ENCODE peak calls at places on chromosomes 2 and 18, in eight cellular contexts. One of them, this sample, is unnamed.

GRCh38 chr18:35062408-35062807 is 21.2 kb downstream of the MAPRE2 start:
- DNase-seq in body of pancreas: no peak
- DNase-seq in fibroblast of the conjunctiva: no peak
- DNase-seq in naive thymus-derived CD8-positive, alpha-beta T cell: no peak
- DNase-seq in H4: no peak
- DNase-seq in M059J: no peak
- DNase-seq in stimulated activated naive CD4-positive, alpha-beta T cell: no peak
- DNase-seq in kidney: no peak
- DNase-seq in this sample: no peak

GRCh38 chr2:145744541-145745386 is 1224.8 kb upstream of the ZEB2 start:
- DNase-seq in H4: peak; percentile 53
- DNase-seq in fibroblast of the conjunctiva: no peak
- DNase-seq in naive thymus-derived CD8-positive, alpha-beta T cell: no peak
- DNase-seq in stimulated activated naive CD4-positive, alpha-beta T cell: no peak
- DNase-seq in kidney: no peak
- DNase-seq in body of pancreas: no peak
- DNase-seq in M059J: peak; percentile 92
- DNase-seq in this sample: no peak

GRCh38 chr2:215505044-215505786 is 69.3 kb upstream of the FN1 start:
- DNase-seq in body of pancreas: peak; percentile 69
- DNase-seq in kidney: no peak
- DNase-seq in H4: no peak
- DNase-seq in naive thymus-derived CD8-positive, alpha-beta T cell: no peak
- DNase-seq in fibroblast of the conjunctiva: no peak
- DNase-seq in stimulated activated naive CD4-positive, alpha-beta T cell: no peak
- DNase-seq in M059J: peak; percentile 53
- DNase-seq in this sample: no peak

GRCh38 chr2:202221873-202222272 is 16.5 kb downstream of the SUMO1 start:
- DNase-seq in naive thymus-derived CD8-positive, alpha-beta T cell: no peak
- DNase-seq in H4: no peak
- DNase-seq in kidney: no peak
- DNase-seq in body of pancreas: no peak
- DNase-seq in stimulated activated naive CD4-positive, alpha-beta T cell: no peak
- DNase-seq in M059J: peak; percentile 36
- DNase-seq in fibroblast of the conjunctiva: no peak
- DNase-seq in this sample: no peak

GRCh38 chr18:23805898-23806297 is 116.6 kb downstream of the LAMA3 start:
- DNase-seq in naive thymus-derived CD8-positive, alpha-beta T cell: no peak
- DNase-seq in H4: peak; percentile 22
- DNase-seq in body of pancreas: no peak
- DNase-seq in kidney: no peak
- DNase-seq in fibroblast of the conjunctiva: no peak
- DNase-seq in stimulated activated naive CD4-positive, alpha-beta T cell: no peak
- DNase-seq in M059J: peak; percentile 56
- DNase-seq in this sample: no peak

GRCh38 chr2:138028538-138028937 is 64.3 kb downstream of the HNMT start:
- DNase-seq in M059J: no peak
- DNase-seq in naive thymus-derived CD8-positive, alpha-beta T cell: no peak
- DNase-seq in body of pancreas: peak; percentile 12
- DNase-seq in fibroblast of the conjunctiva: no peak
- DNase-seq in kidney: no peak
- DNase-seq in stimulated activated naive CD4-positive, alpha-beta T cell: no peak
- DNase-seq in H4: no peak
- DNase-seq in this sample: no peak

GRCh38 chr18:76463358-76463757 is 31.7 kb downstream of the ZNF516 start:
- DNase-seq in stimulated activated naive CD4-positive, alpha-beta T cell: no peak
- DNase-seq in M059J: no peak
- DNase-seq in H4: no peak
- DNase-seq in kidney: no peak
- DNase-seq in naive thymus-derived CD8-positive, alpha-beta T cell: no peak
- DNase-seq in body of pancreas: no peak
- DNase-seq in fibroblast of the conjunctiva: no peak
- DNase-seq in this sample: no peak

GRCh38 chr2:163565192-163565591 is 170.6 kb downstream of the FIGN start:
- DNase-seq in naive thymus-derived CD8-positive, alpha-beta T cell: no peak
- DNase-seq in kidney: no peak
- DNase-seq in body of pancreas: no peak
- DNase-seq in M059J: peak; percentile 20
- DNase-seq in fibroblast of the conjunctiva: no peak
- DNase-seq in stimulated activated naive CD4-positive, alpha-beta T cell: no peak
- DNase-seq in H4: no peak
- DNase-seq in this sample: no peak

GRCh38 chr2:241833101-241833937 is 24.3 kb downstream of the NEU4 start:
- DNase-seq in H4: no peak
- DNase-seq in fibroblast of the conjunctiva: peak; percentile 22
- DNase-seq in kidney: peak; percentile 65
- DNase-seq in stimulated activated naive CD4-positive, alpha-beta T cell: no peak
- DNase-seq in naive thymus-derived CD8-positive, alpha-beta T cell: no peak
- DNase-seq in M059J: peak; percentile 27
- DNase-seq in body of pancreas: no peak
- DNase-seq in this sample: no peak

GRCh38 chr18:25831226-25831828 is 259.1 kb downstream of the SS18 start:
- DNase-seq in kidney: no peak
- DNase-seq in M059J: peak; percentile 81
- DNase-seq in stimulated activated naive CD4-positive, alpha-beta T cell: no peak
- DNase-seq in body of pancreas: no peak
- DNase-seq in fibroblast of the conjunctiva: no peak
- DNase-seq in H4: no peak
- DNase-seq in naive thymus-derived CD8-positive, alpha-beta T cell: no peak
- DNase-seq in this sample: no peak

GRCh38 chr18:32328379-32328778 is 138.5 kb downstream of the MEP1B start:
- DNase-seq in M059J: no peak
- DNase-seq in H4: no peak
- DNase-seq in fibroblast of the conjunctiva: no peak
- DNase-seq in kidney: no peak
- DNase-seq in stimulated activated naive CD4-positive, alpha-beta T cell: no peak
- DNase-seq in body of pancreas: no peak
- DNase-seq in naive thymus-derived CD8-positive, alpha-beta T cell: no peak
- DNase-seq in this sample: no peak

GRCh38 chr2:84894758-84895520 is 10.5 kb upstream of the TMSB10 start:
- DNase-seq in fibroblast of the conjunctiva: no peak
- DNase-seq in naive thymus-derived CD8-positive, alpha-beta T cell: peak; percentile 54
- DNase-seq in H4: no peak
- DNase-seq in M059J: peak; percentile 78
- DNase-seq in stimulated activated naive CD4-positive, alpha-beta T cell: no peak
- DNase-seq in body of pancreas: no peak
- DNase-seq in kidney: no peak
- DNase-seq in this sample: no peak

GRCh38 chr2:49351531-49351930 is 197.2 kb upstream of the FSHR start:
- DNase-seq in H4: no peak
- DNase-seq in naive thymus-derived CD8-positive, alpha-beta T cell: no peak
- DNase-seq in body of pancreas: no peak
- DNase-seq in M059J: no peak
- DNase-seq in kidney: no peak
- DNase-seq in fibroblast of the conjunctiva: no peak
- DNase-seq in stimulated activated naive CD4-positive, alpha-beta T cell: no peak
- DNase-seq in this sample: no peak

GRCh38 chr18:45321520-45321919 is 293.8 kb upstream of the SLC14A2 start:
- DNase-seq in naive thymus-derived CD8-positive, alpha-beta T cell: no peak
- DNase-seq in body of pancreas: peak; percentile 50
- DNase-seq in M059J: no peak
- DNase-seq in stimulated activated naive CD4-positive, alpha-beta T cell: no peak
- DNase-seq in kidney: no peak
- DNase-seq in fibroblast of the conjunctiva: no peak
- DNase-seq in H4: no peak
- DNase-seq in this sample: no peak

GRCh38 chr2:155895016-155895415 is 437.5 kb downstream of the NR4A2 start:
- DNase-seq in naive thymus-derived CD8-positive, alpha-beta T cell: no peak
- DNase-seq in H4: no peak
- DNase-seq in stimulated activated naive CD4-positive, alpha-beta T cell: no peak
- DNase-seq in body of pancreas: no peak
- DNase-seq in fibroblast of the conjunctiva: no peak
- DNase-seq in M059J: no peak
- DNase-seq in kidney: no peak
- DNase-seq in this sample: no peak

GRCh38 chr2:145408980-145409379 is 889.1 kb upstream of the ZEB2 start:
- DNase-seq in M059J: peak; percentile 41
- DNase-seq in kidney: no peak
- DNase-seq in body of pancreas: no peak
- DNase-seq in H4: no peak
- DNase-seq in naive thymus-derived CD8-positive, alpha-beta T cell: no peak
- DNase-seq in stimulated activated naive CD4-positive, alpha-beta T cell: no peak
- DNase-seq in fibroblast of the conjunctiva: no peak
- DNase-seq in this sample: no peak

GRCh38 chr2:58042486-58042970 is 4.1 kb upstream of the VRK2 start:
- DNase-seq in kidney: no peak
- DNase-seq in H4: peak; percentile 66
- DNase-seq in fibroblast of the conjunctiva: peak; percentile 47
- DNase-seq in body of pancreas: no peak
- DNase-seq in stimulated activated naive CD4-positive, alpha-beta T cell: no peak
- DNase-seq in naive thymus-derived CD8-positive, alpha-beta T cell: no peak
- DNase-seq in M059J: peak; percentile 91
- DNase-seq in this sample: no peak

GRCh38 chr18:37577051-37577611 is 11.5 kb upstream of the CELF4 start:
- DNase-seq in naive thymus-derived CD8-positive, alpha-beta T cell: no peak
- DNase-seq in stimulated activated naive CD4-positive, alpha-beta T cell: no peak
- DNase-seq in M059J: no peak
- DNase-seq in fibroblast of the conjunctiva: no peak
- DNase-seq in kidney: no peak
- DNase-seq in H4: no peak
- DNase-seq in body of pancreas: no peak
- DNase-seq in this sample: no peak

GRCh38 chr2:30860003-30860402 is 52.8 kb upstream of the CAPN13 start:
- DNase-seq in H4: no peak
- DNase-seq in kidney: no peak
- DNase-seq in M059J: no peak
- DNase-seq in body of pancreas: no peak
- DNase-seq in fibroblast of the conjunctiva: no peak
- DNase-seq in naive thymus-derived CD8-positive, alpha-beta T cell: no peak
- DNase-seq in stimulated activated naive CD4-positive, alpha-beta T cell: no peak
- DNase-seq in this sample: no peak

GRCh38 chr2:154694881-154695280 is 3.6 kb upstream of the KCNJ3 start:
- DNase-seq in M059J: no peak
- DNase-seq in H4: no peak
- DNase-seq in body of pancreas: no peak
- DNase-seq in kidney: no peak
- DNase-seq in naive thymus-derived CD8-positive, alpha-beta T cell: no peak
- DNase-seq in stimulated activated naive CD4-positive, alpha-beta T cell: no peak
- DNase-seq in fibroblast of the conjunctiva: no peak
- DNase-seq in this sample: no peak

GRCh38 chr2:655626-656025 is 21.6 kb downstream of the TMEM18 start:
- DNase-seq in fibroblast of the conjunctiva: no peak
- DNase-seq in H4: no peak
- DNase-seq in stimulated activated naive CD4-positive, alpha-beta T cell: no peak
- DNase-seq in body of pancreas: no peak
- DNase-seq in kidney: no peak
- DNase-seq in naive thymus-derived CD8-positive, alpha-beta T cell: no peak
- DNase-seq in M059J: peak; percentile 17
- DNase-seq in this sample: no peak